ENCODE peak calls at places on chromosome 10, in eight cellular contexts. R is AG04450, B is iPS DF 6.9, P is substantia nigra, T is neural progenitor cell, S is brain microvascular endothelial cell, J is stomach, X is heart right ventricle. D is an unnamed sample.

GRCh38 chr10:30603589-30603988 is 26.0 kb downstream of the LYZL2 start:
- DNase-seq in R (no peak), B (no peak), P (no peak), T (no peak), S (no peak), J (no peak), X (no peak), D (no peak)

GRCh38 chr10:30083934-30084333 is 24.5 kb upstream of the JCAD start:
- DNase-seq in R (no peak), B (no peak), P (no peak), T (no peak), S (no peak), J (no peak), X (no peak), D (no peak)

GRCh38 chr10:110993024-110993693 is 73.8 kb downstream of the SHOC2 start:
- DNase-seq in R (peak), B (no peak), P (no peak), T (no peak), S (peak), J (no peak), X (no peak), D (no peak)

GRCh38 chr10:30818854-30819253 is 189.3 kb upstream of the LYZL2 start:
- DNase-seq in R (no peak), B (no peak), P (no peak), T (no peak), S (no peak), J (no peak), X (peak), D (no peak)

GRCh38 chr10:102647433-102648268 is 3.4 kb downstream of the TRIM8 start:
- DNase-seq in R (no peak), B (no peak), P (no peak), T (no peak), S (no peak), J (no peak), X (no peak), D (no peak)

GRCh38 chr10:92627845-92628480 is 35.0 kb downstream of the KIF11 start:
- DNase-seq in R (no peak), B (no peak), P (no peak), T (no peak), S (peak), J (no peak), X (no peak), D (no peak)

GRCh38 chr10:32327364-32327691 is 19.6 kb downstream of the EPC1 start:
- DNase-seq in R (no peak), B (no peak), P (no peak), T (no peak), S (no peak), J (no peak), X (no peak), D (no peak)

GRCh38 chr10:78190051-78190450 is 156.4 kb downstream of the RPS24 start:
- DNase-seq in R (no peak), B (no peak), P (no peak), T (no peak), S (no peak), J (no peak), X (no peak), D (no peak)

GRCh38 chr10:114183563-114183962 is 4.4 kb downstream of the TDRD1 start:
- DNase-seq in R (no peak), B (no peak), P (no peak), T (no peak), S (no peak), J (no peak), X (no peak), D (no peak)

GRCh38 chr10:119633538-119634218 is 17.5 kb upstream of the BAG3 start:
- DNase-seq in R (no peak), B (no peak), P (no peak), T (no peak), S (no peak), J (no peak), X (no peak), D (no peak)

GRCh38 chr10:123103944-123104343 is 31.8 kb upstream of the HMX3 start:
- DNase-seq in R (no peak), B (no peak), P (no peak), T (no peak), S (no peak), J (no peak), X (no peak), D (no peak)

GRCh38 chr10:47262606-47263295 is 37.2 kb upstream of the GDF10 start:
- DNase-seq in R (no peak), B (no peak), P (no peak), T (no peak), S (peak), J (no peak), X (no peak), D (no peak)

GRCh38 chr10:110927461-110927860 is 8.1 kb downstream of the SHOC2 start:
- DNase-seq in R (no peak), B (no peak), P (no peak), T (no peak), S (no peak), J (no peak), X (no peak), D (no peak)

GRCh38 chr10:95896066-95896850 is 11.5 kb upstream of the CC2D2B start:
- DNase-seq in R (no peak), B (no peak), P (no peak), T (no peak), S (no peak), J (no peak), X (no peak), D (no peak)

GRCh38 chr10:28020993-28021982 is 22.4 kb upstream of the ODAD2 start:
- DNase-seq in R (no peak), B (no peak), P (no peak), T (no peak), S (no peak), J (no peak), X (no peak), D (peak)

GRCh38 chr10:113045155-113046055 is 95.4 kb downstream of the TCF7L2 start:
- DNase-seq in R (peak), B (no peak), P (no peak), T (no peak), S (peak), J (no peak), X (no peak), D (no peak)

GRCh38 chr10:103765981-103766380 is 89.4 kb downstream of the SH3PXD2A start:
- DNase-seq in R (no peak), B (no peak), P (no peak), T (no peak), S (no peak), J (peak), X (no peak), D (no peak)

GRCh38 chr10:91796332-91797076 is 1.7 kb upstream of the TNKS2 start:
- DNase-seq in R (no peak), B (no peak), P (no peak), T (peak), S (no peak), J (peak), X (peak), D (peak)

GRCh38 chr10:74599676-74600075 is 226.7 kb upstream of the KAT6B start:
- DNase-seq in R (no peak), B (no peak), P (no peak), T (no peak), S (no peak), J (no peak), X (no peak), D (no peak)

GRCh38 chr10:1367938-1368697 is 311.9 kb downstream of the WDR37 start:
- DNase-seq in R (no peak), B (no peak), P (no peak), T (no peak), S (no peak), J (no peak), X (no peak), D (no peak)

GRCh38 chr10:78541528-78542470 is 508.1 kb downstream of the RPS24 start:
- DNase-seq in R (no peak), B (no peak), P (no peak), T (no peak), S (no peak), J (no peak), X (peak), D (no peak)

GRCh38 chr10:64334084-64334483 is 812.9 kb downstream of the REEP3 start:
- DNase-seq in R (no peak), B (no peak), P (no peak), T (no peak), S (no peak), J (no peak), X (no peak), D (no peak)

GRCh38 chr10:132111871-132112341 is 46.2 kb downstream of the JAKMIP3 start:
- DNase-seq in R (no peak), B (no peak), P (no peak), T (no peak), S (no peak), J (peak), X (peak), D (peak)

GRCh38 chr10:72056113-72056512 is 32.2 kb downstream of the SPOCK2 start:
- DNase-seq in R (no peak), B (no peak), P (no peak), T (no peak), S (no peak), J (peak), X (no peak), D (no peak)

GRCh38 chr10:5496261-5497250 is 2.8 kb downstream of the CALML5 start:
- DNase-seq in R (no peak), B (no peak), P (no peak), T (no peak), S (no peak), J (peak), X (no peak), D (no peak)
- H3K27ac ChIP-seq in R (no peak), B (no peak), P (no peak), T (no peak), S (no peak), J (no peak), X (no peak), D (no peak)

GRCh38 chr10:14356921-14357320 is 26.2 kb upstream of the FRMD4A start:
- DNase-seq in R (no peak), B (no peak), P (no peak), T (no peak), S (peak), J (no peak), X (no peak), D (no peak)
- H3K27ac ChIP-seq in R (no peak), B (no peak), P (no peak), T (no peak), S (no peak), J (no peak), X (no peak), D (no peak)

DNA sequence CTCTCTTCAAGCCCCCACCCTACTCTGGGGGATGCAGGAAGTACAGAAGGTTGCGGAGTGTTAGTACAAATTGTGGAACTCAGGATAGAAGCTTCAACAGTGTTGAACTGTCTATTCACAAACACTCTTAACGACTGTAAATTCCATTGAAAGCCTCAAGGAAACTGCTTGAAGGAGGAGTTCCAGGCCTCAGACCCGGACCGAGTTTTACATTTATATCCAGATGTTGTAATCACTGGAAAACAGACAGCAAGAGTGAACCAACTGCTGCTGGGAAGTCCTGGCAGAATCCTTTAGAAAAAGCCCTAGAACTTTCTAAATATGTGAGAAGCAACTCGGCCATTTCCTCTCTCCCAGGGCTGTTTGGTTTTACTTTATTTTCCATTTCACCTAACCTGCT is 84.1 kb upstream of the LRRC18 start:
- DNase-seq in R (peak), B (no peak), P (no peak), T (no peak), S (no peak), J (no peak), X (no peak), D (peak)
- H3K27ac ChIP-seq in R (no peak), B (no peak), P (no peak), T (no peak), S (no peak), J (peak), X (peak), D (peak)

GRCh38 chr10:60235001-60235400 is 154.7 kb downstream of the ANK3 start:
- DNase-seq in R (no peak), B (no peak), P (no peak), T (no peak), S (peak), J (no peak), X (peak), D (no peak)

GRCh38 chr10:60239228-60239627 is 150.4 kb downstream of the ANK3 start:
- DNase-seq in R (no peak), B (no peak), P (no peak), T (no peak), S (no peak), J (no peak), X (no peak), D (no peak)

GRCh38 chr10:60236869-60237524 is 152.7 kb downstream of the ANK3 start:
- DNase-seq in R (no peak), B (no peak), P (no peak), T (no peak), S (peak), J (peak), X (peak), D (no peak)

GRCh38 chr10:60237977-60238376 is 151.7 kb downstream of the ANK3 start:
- DNase-seq in R (no peak), B (no peak), P (no peak), T (no peak), S (peak), J (no peak), X (no peak), D (no peak)

GRCh38 chr10:60238408-60239100 is 151.1 kb downstream of the ANK3 start:
- DNase-seq in R (peak), B (peak), P (no peak), T (peak), S (peak), J (peak), X (peak), D (no peak)
- H3K27ac ChIP-seq in R (no peak), B (no peak), P (peak), T (no peak), S (no peak), J (peak), X (peak), D (no peak)

GRCh38 chr10:12372846-12373245 is 23.5 kb downstream of the CAMK1D start:
- DNase-seq in R (no peak), B (no peak), P (no peak), T (no peak), S (no peak), J (no peak), X (no peak), D (no peak)

GRCh38 chr10:12364559-12364958 is 15.2 kb downstream of the CAMK1D start:
- DNase-seq in R (no peak), B (no peak), P (no peak), T (no peak), S (no peak), J (no peak), X (no peak), D (no peak)

GRCh38 chr10:12369982-12370381 is 20.6 kb downstream of the CAMK1D start:
- DNase-seq in R (no peak), B (no peak), P (no peak), T (no peak), S (no peak), J (no peak), X (no peak), D (no peak)

GRCh38 chr10:12367272-12367671 is 17.9 kb downstream of the CAMK1D start:
- DNase-seq in R (no peak), B (no peak), P (no peak), T (no peak), S (no peak), J (no peak), X (no peak), D (no peak)
- H3K27ac ChIP-seq in R (no peak), B (no peak), P (no peak), T (no peak), S (no peak), J (no peak), X (no peak), D (no peak)

GRCh38 chr10:68297264-68297663 is 34.6 kb upstream of the HNRNPH3 start:
- DNase-seq in R (no peak), B (no peak), P (no peak), T (no peak), S (no peak), J (no peak), X (no peak), D (no peak)
- H3K27ac ChIP-seq in R (no peak), B (no peak), P (no peak), T (no peak), S (no peak), J (no peak), X (no peak), D (peak)

DNA sequence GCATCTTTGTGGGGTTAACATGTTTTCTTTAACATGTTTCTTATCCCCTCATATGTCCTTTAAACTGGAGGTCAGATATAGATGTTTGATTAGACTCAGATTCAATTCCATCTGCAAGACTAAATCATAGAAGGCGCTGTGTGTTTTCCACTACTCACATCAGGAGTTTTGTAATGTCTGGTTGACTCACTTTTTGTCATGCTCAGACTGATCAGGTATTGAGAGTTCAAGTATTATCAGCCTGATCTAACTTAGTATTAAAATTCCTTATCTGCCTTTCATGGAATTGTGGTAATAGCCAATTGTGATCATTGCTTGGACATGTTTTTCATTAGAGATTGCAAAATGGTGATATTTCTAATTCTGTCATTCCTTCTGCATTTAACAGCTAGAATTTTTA is 30.2 kb downstream of the ENTPD7 start:
- DNase-seq in R (no peak), B (no peak), P (no peak), T (no peak), S (no peak), J (no peak), X (no peak), D (no peak)
- H3K27ac ChIP-seq in R (no peak), B (no peak), P (no peak), T (no peak), S (no peak), J (no peak), X (no peak), D (no peak)